ENCODE peak calls at places on chromosomes 16 and 17, in four cellular contexts. V is left lung, W is testis, R is colonic mucosa. Q is an unnamed sample.

GRCh38 chr17:9170822-9171221 is 149.5 kb downstream of the NTN1 start:
- DNase-seq in R (no peak), V (no peak), W (no peak), Q (peak; percentile 8)

GRCh38 chr17:19830061-19830460 is 37.7 kb downstream of the ULK2 start:
- DNase-seq in V (no peak), W (no peak), R (no peak), Q (no peak)

GRCh38 chr17:65370669-65371126 is 190.8 kb downstream of the AXIN2 start:
- DNase-seq in R (peak; percentile 92), V (no peak), W (no peak), Q (peak; percentile 92)

GRCh38 chr17:66386789-66387351 is 84.5 kb downstream of the PRKCA start:
- DNase-seq in W (no peak), V (no peak), R (no peak), Q (no peak)

GRCh38 chr17:62109378-62109902 is 44.4 kb upstream of the MED13 start:
- DNase-seq in R (peak; percentile 73), V (no peak), W (peak; percentile 62), Q (peak; percentile 85)

GRCh38 chr16:77844801-77845200 is 56.4 kb downstream of the VAT1L start:
- DNase-seq in V (no peak), R (no peak), W (no peak), Q (no peak)

GRCh38 chr17:59754547-59754946 is 47.1 kb downstream of the VMP1 start:
- DNase-seq in V (no peak), W (no peak), R (no peak), Q (no peak)

GRCh38 chr16:88770459-88771293 is 14.3 kb downstream of the PIEZO1 start:
- DNase-seq in R (peak; percentile 76), W (no peak), V (no peak), Q (peak; percentile 79)

GRCh38 chr17:75830168-75831031 is 13.8 kb downstream of the UNC13D start:
- DNase-seq in R (peak; percentile 64), W (no peak), V (peak; percentile 74), Q (peak; percentile 75)

GRCh38 chr17:44005865-44006580 is 1.6 kb downstream of the NAGS start:
- DNase-seq in W (peak; percentile 57), V (peak; percentile 88), R (peak; percentile 75), Q (peak; percentile 82)

GRCh38 chr17:59432657-59433056 is 101.2 kb downstream of the YPEL2 start:
- DNase-seq in W (no peak), R (no peak), V (no peak), Q (no peak)

GRCh38 chr17:39676198-39676819 is 8.1 kb downstream of the PNMT start:
- DNase-seq in V (peak; percentile 88), W (peak; percentile 78), R (peak; percentile 83), Q (peak; percentile 86)

GRCh38 chr16:3957344-3957980 is 76.9 kb upstream of the CREBBP start:
- DNase-seq in W (no peak), V (no peak), R (no peak), Q (no peak)

GRCh38 chr17:66716236-66717026 is 118.5 kb upstream of the CACNG5 start:
- DNase-seq in V (no peak), W (no peak), R (no peak), Q (no peak)

GRCh38 chr17:59154335-59154720 is 658 bp downstream of the SKA2 start:
- DNase-seq in V (peak; percentile 81), W (peak; percentile 57), R (peak; percentile 53), Q (peak; percentile 67)

GRCh38 chr17:82892869-82893565 is 53.2 kb upstream of the ZNF750 start:
- DNase-seq in V (peak; percentile 81), W (no peak), R (no peak), Q (peak; percentile 49)

GRCh38 chr16:81000873-81001272 is 5.8 kb downstream of the CMC2 start:
- DNase-seq in V (no peak), W (no peak), R (no peak), Q (no peak)

GRCh38 chr17:75517277-75517865 is 1.0 kb downstream of the TSEN54 start:
- DNase-seq in R (peak; percentile 61), W (no peak), V (peak; percentile 62), Q (peak; percentile 78)

GRCh38 chr16:50711040-50711439 is 17.6 kb downstream of the NOD2 start:
- DNase-seq in V (no peak), W (no peak), R (no peak), Q (no peak)
- H3K4me1 ChIP-seq in V (no peaks in the 10 kb centered on the region), W (no peaks in the 10 kb centered on the region), R (no peaks in the 10 kb centered on the region), Q (no peaks in the 10 kb centered on the region)

DNA sequence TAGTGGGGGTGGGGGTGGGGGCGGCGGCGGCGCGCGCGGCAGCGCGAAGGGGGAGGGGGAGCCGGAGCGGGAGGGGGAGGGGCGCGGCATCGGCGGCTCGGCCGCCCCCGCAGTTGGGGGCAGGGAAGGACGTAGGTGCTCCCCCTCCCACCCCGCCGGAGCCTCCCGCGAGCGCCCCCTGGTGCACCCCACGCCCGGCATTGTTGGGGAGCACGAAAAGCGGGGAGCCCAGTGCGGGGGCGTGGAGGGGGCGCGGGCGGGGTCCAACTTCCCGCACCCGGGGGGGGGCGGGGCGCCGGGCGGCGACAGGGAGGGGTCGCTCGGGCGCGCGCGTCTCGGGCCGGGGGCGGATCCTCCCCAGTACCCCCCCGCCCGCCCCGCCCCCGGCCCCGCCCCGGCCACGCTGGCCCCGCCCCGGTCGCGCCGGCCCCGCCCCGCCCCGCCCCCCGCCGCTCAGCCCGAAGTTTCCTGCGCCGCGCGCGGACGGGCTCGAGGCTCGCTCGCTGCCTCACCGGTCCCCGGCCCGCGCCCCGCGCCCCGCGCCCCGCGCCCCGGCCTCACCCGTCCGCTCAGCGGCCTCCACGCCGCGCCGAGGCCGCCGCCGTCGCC is at the start of gene CACNA1H:
- DNase-seq in V (no peak), R (no peak), W (peak; percentile 42), Q (peak; percentile 21)
- TF ChIP-seq CTCF in V (no peak), R (no peak), W (no peak), Q (no peak)

GRCh38 chr17:48427598-48427997 is 2.4 kb downstream of the SKAP1 start:
- DNase-seq in W (no peak), V (no peak), R (no peak), Q (peak; percentile 49)
- H3K4me1 ChIP-seq in W (no peaks in the 10 kb centered on the region), V (no peaks in the 10 kb centered on the region), R (no peaks in the 10 kb centered on the region), Q (no peaks in the 10 kb centered on the region)

GRCh38 chr17:78825696-78826095 is 14.9 kb downstream of the USP36 start:
- DNase-seq in R (no peak), W (no peak), V (no peak), Q (no peak)

GRCh38 chr17:78826426-78826825 is 14.2 kb downstream of the USP36 start:
- DNase-seq in V (no peak), W (no peak), R (no peak), Q (no peak)

GRCh38 chr17:78829477-78829876 is 11.1 kb downstream of the USP36 start:
- DNase-seq in V (no peak), R (no peak), W (no peak), Q (no peak)

GRCh38 chr17:78826836-78827509 is 13.6 kb downstream of the USP36 start:
- DNase-seq in R (no peak), W (no peak), V (peak; percentile 85), Q (no peak)

DNA sequence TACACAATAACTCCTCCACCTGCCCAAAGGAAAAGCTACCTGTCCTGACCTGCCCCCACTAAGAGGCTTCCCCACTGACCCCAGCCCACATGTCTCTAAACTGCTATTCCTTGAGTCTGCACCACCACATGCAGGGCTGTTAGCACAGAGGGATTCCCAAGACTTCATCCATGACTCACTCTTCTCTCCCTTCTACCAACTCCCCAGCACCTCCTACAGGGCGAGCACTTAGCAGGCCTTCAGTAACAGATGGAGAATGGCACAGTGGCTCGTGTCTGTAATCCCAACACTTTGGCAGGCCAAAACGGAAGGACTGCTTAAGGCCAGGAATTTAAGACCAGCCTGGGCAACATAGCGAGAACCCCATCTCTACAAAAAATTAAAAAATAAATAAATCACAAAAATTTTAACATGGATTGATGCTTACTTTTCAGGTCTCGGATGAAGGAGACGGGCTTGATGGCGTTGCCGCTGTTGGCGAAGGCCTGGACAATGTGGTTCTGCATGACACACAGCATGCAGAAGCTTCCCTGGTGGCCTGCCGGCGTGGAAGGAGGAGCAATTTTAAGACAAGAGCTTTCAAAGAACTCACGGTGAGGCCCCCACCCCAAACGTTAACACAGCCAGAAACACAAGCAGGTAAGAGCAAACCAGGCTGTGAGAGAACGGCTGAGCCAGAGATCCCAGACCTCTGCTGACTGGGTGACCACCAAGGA is 12.0 kb downstream of the USP36 start:
- DNase-seq in R (no peak), W (no peak), V (no peak), Q (no peak)
- TF ChIP-seq CTCF in R (no peak), W (no peak), V (no peak), Q (no peak)

DNA sequence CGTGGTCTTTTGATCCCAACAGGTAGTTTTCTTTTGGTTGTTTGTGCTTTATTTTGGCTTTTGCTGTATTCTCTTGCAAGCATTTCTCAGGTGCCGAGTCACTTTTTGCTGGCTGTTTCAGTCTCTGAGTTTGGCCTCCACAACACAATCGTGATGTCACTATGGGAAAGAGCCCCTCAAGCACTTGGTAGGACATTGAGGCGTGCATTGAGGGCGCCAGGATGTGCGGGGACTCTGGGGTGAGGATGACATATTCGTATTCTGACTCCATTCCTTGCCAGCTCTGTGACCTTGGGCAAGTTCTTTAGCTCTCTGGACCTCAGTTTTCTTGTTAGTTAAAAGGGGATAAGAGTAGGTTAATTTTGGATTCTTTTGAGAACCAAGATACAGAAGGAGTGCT is 13.0 kb downstream of the KSR1 start:
- DNase-seq in R (no peak), W (no peak), V (no peak), Q (no peak)
- H3K4me1 ChIP-seq in R (no peaks in the 10 kb centered on the region), W (no peaks in the 10 kb centered on the region), V (peaks cover 12% of the 10 kb centered on the region), Q (peaks cover 3% of the 10 kb centered on the region)

DNA sequence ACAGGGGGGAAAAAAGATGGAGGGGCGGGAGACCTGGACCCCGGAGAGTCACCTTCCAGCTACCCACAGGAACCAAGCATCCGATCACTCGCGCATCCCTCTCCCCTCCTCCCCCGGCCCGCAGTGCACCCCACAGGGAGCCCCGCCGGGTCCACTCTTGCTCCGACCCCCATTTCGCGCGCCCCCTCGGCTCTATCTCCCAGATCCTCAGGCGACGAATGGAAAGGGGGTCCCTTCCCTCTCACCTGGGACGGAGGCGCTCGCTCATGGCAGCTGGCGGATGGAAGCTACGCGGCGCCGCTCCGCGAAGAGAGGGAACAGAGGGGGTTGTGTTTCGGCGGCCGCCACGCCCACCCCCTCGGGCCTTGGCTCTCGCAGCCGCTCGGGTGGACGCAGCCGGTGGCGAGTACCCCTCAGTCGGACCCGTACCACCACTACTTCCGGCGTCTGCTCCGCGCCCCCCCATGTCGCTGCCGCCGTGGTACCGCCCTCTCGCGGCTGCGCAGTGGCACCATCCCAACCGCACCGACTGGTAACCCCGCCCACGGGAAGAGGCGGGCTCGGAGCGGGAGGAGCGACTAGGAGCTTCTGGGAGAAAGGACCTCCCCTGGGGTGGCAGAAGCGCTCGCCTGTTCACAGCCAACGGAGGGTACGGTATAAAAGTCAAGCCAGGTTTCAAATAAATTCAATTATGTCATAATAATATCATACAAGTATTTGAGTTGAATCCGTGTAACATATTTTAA is 29.7 kb downstream of the CPSF4L start:
- DNase-seq in R (peak; percentile 98), V (peak; percentile 100), W (peak; percentile 97), Q (peak; percentile 98)
- TF ChIP-seq CTCF in R (no peak), V (peak; percentile 45), W (peak; percentile 14), Q (peak; percentile 29)

DNA sequence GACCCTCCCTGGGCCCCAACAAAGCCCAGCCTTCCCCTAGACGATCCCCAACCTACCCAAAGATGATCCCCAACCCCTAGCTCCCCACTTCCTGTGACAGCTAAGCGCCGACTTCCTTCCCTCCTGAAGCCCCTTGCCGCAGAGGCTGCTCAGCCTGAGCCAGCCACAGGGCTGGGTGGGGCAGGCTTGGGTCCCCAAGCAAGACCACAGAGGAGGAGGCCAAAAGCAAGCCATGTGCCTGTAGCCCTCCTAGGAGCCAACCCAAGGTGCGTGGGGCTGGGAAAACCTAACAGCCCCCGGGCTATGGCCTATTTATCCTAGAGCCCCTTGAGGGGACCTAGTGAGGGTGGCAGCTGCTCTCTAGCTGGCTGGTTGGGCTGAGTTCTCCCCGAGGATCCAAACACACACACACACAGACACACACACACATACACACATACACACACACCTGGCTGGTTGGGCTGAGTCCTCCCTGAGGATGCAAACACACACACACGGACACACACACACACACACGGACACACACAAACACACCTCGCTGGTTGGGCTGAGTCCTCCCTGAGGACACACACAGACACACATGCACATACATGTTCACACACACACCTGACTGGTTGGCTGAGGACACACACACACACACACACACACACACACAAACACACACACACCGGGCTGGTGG is 4.8 kb downstream of the ARRB2 start:
- DNase-seq in V (no peak), W (no peak), R (no peak), Q (peak; percentile 74)
- H3K4me1 ChIP-seq in V (peaks cover 14% of the 10 kb centered on the region), W (no peaks in the 10 kb centered on the region), R (peaks cover 15% of the 10 kb centered on the region), Q (peaks cover 17% of the 10 kb centered on the region)

Q was measured in mucosa of descending colon.